ENCODE peak calls at places on chromosome 9, in five cellular contexts. One of them, this sample, is unnamed.

GRCh38 chr9:115063058-115063850 is 54.7 kb downstream of the TNC start:
- DNase-seq in NB4: no peak
- DNase-seq in WTC11: no peak
- DNase-seq in thyroid gland: no peak
- DNase-seq in fibroblast of lung: peak; percentile 73
- DNase-seq in this sample: peak; percentile 44

GRCh38 chr9:113593682-113594281 is 130.3 kb downstream of the RGS3 start:
- DNase-seq in fibroblast of lung: peak; percentile 98
- DNase-seq in WTC11: peak; percentile 93
- DNase-seq in NB4: peak; percentile 89
- DNase-seq in thyroid gland: peak; percentile 93
- DNase-seq in this sample: peak; percentile 99

GRCh38 chr9:69395718-69396117 is 70.7 kb downstream of the ENTREP1 start:
- DNase-seq in thyroid gland: no peak
- DNase-seq in fibroblast of lung: no peak
- DNase-seq in WTC11: no peak
- DNase-seq in NB4: no peak
- DNase-seq in this sample: no peak

GRCh38 chr9:112020680-112021596 is 124.3 kb downstream of the UGCG start:
- DNase-seq in thyroid gland: no peak
- DNase-seq in fibroblast of lung: peak; percentile 79
- DNase-seq in WTC11: no peak
- DNase-seq in NB4: no peak
- DNase-seq in this sample: peak; percentile 92

GRCh38 chr9:91486699-91487497 is 63.3 kb upstream of the NFIL3 start:
- DNase-seq in NB4: peak; percentile 16
- DNase-seq in fibroblast of lung: peak; percentile 92
- DNase-seq in thyroid gland: peak; percentile 52
- DNase-seq in WTC11: no peak
- DNase-seq in this sample: peak; percentile 53

GRCh38 chr9:35749515-35750255 is 598 bp downstream of the RGP1 start:
- DNase-seq in WTC11: peak; percentile 37
- DNase-seq in fibroblast of lung: no peak
- DNase-seq in NB4: no peak
- DNase-seq in thyroid gland: peak; percentile 65
- DNase-seq in this sample: no peak

GRCh38 chr9:22010881-22011625 is 1.9 kb upstream of the CDKN2B start:
- DNase-seq in WTC11: peak; percentile 75
- DNase-seq in NB4: no peak
- DNase-seq in fibroblast of lung: no peak
- DNase-seq in thyroid gland: peak; percentile 10
- DNase-seq in this sample: no peak

GRCh38 chr9:29456940-29457339 is 1883.7 kb upstream of the C9orf72 start:
- DNase-seq in NB4: no peak
- DNase-seq in thyroid gland: no peak
- DNase-seq in WTC11: no peak
- DNase-seq in fibroblast of lung: peak; percentile 59
- DNase-seq in this sample: peak; percentile 66

GRCh38 chr9:112035166-112035816 is 138.7 kb downstream of the UGCG start:
- DNase-seq in thyroid gland: no peak
- DNase-seq in fibroblast of lung: no peak
- DNase-seq in WTC11: no peak
- DNase-seq in NB4: no peak
- DNase-seq in this sample: no peak

DNA sequence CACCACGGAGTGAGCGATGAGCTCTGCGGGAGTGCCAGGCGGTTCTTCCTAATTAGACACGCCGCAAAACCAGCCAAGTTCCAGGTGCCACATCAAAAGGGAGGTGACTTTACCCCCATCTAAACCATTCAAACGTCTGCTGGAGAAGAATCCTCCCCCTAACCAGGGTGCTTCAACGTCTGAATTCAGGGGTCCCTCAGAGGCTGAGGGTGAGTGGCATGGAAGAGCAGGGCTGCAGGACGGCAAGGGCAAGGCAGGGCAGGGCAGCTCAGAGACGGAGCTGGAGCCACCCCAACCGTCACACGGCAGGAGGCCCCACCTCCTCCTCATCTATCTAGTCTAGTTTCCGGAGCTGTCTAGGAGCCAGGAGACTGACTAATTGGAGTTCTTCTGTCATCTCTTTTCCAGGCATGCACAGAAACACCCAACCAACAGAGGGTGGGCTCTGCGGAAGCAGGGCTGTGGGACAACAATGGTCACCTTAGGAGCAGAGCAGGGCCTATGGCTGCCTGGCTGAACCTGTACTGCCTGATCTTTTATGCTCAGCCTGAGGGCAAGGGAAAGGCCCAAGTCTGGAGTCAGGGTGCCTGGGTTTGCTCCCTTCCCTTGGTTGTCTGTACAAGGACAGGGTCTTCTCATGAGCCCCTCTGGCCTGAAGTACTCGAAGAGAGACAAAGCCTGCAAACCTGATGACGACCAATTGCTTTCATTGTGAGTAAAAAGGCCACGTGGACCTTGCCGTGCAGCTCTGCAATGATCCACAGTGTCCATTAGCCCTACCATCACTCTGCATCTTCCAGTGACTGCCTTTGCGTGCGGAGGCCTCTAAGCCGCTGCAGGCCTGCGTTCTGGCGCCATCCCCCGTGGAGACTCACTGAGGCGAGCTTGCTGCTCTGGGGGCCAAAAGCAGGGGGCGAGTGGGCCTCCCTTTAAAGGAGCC is 81.0 kb upstream of the SLC25A51 start:
- DNase-seq in fibroblast of lung: peak; percentile 83
- DNase-seq in thyroid gland: no peak
- DNase-seq in NB4: no peak
- DNase-seq in WTC11: no peak
- DNase-seq in this sample: peak; percentile 49
- TF ChIP-seq CTCF in fibroblast of lung: no peak
- TF ChIP-seq CTCF in thyroid gland: no peak
- TF ChIP-seq CTCF in NB4: no peak
- TF ChIP-seq CTCF in WTC11: no peak
- TF ChIP-seq CTCF in this sample: no peak

DNA sequence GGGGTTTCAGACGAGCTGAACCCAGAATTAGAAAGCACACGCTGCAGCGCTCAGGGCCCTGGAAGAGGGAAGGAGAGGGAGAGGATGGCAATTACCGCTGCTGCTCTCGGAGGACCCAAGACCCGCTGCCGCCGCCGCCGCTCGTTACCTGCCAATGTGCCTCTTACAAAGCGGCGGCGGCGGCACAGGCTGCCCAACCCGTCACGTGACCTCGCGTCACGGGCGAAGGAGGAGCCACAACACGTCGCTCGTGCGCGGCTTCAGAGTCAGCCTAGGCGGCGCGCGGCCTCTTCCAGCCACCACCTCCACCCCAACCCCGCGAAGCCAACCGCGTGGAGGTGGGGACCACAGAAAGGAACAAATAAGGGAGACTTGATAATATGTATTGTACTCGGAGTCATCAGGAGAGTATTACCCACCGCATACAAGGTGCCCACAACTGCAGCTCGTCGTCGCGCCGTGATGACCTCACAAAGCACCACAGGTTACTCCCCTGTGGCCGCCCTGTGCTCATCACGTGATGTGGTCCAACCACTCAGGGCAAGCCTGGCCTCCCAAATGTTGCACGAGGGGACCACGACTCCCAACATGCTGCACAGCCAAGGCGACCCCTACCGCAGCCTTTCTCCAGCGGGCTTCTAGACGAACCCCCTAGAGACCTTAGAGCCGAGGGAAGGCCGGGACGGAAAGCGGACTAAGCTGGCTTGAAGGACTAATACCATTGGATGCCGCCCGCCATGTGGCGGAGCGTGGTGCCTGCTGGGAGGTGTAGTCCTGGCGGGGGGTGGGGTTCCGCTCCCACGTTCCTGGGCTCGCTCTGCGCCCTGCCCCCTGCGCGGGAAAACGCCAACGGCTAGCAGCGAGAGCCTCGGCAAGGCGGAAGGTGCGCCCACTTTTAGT is at the start of gene UBAP2:
- DNase-seq in fibroblast of lung: peak; percentile 98
- DNase-seq in thyroid gland: peak; percentile 98
- DNase-seq in WTC11: peak; percentile 97
- DNase-seq in NB4: peak; percentile 100
- DNase-seq in this sample: peak; percentile 95
- TF ChIP-seq CTCF in fibroblast of lung: no peak
- TF ChIP-seq CTCF in thyroid gland: no peak
- TF ChIP-seq CTCF in WTC11: no peak
- TF ChIP-seq CTCF in NB4: no peak
- TF ChIP-seq CTCF in this sample: peak; percentile 13

GRCh38 chr9:33787839-33788238 is 7.5 kb upstream of the PRSS3 start:
- DNase-seq in WTC11: no peak
- DNase-seq in thyroid gland: peak; percentile 50
- DNase-seq in NB4: no peak
- DNase-seq in fibroblast of lung: no peak
- DNase-seq in this sample: no peak
- TF ChIP-seq CTCF in WTC11: no peak
- TF ChIP-seq CTCF in thyroid gland: no peak
- TF ChIP-seq CTCF in NB4: peak; percentile 17
- TF ChIP-seq CTCF in fibroblast of lung: no peak
- TF ChIP-seq CTCF in this sample: peak; percentile 13

GRCh38 chr9:107639426-107639825 is 149.9 kb upstream of the KLF4 start:
- DNase-seq in fibroblast of lung: peak; percentile 51
- DNase-seq in NB4: no peak
- DNase-seq in thyroid gland: no peak
- DNase-seq in WTC11: no peak
- DNase-seq in this sample: no peak

GRCh38 chr9:107638496-107638895 is 148.9 kb upstream of the KLF4 start:
- DNase-seq in NB4: no peak
- DNase-seq in WTC11: no peak
- DNase-seq in fibroblast of lung: no peak
- DNase-seq in thyroid gland: no peak
- DNase-seq in this sample: no peak

GRCh38 chr9:107636596-107637405 is 147.2 kb upstream of the KLF4 start:
- DNase-seq in NB4: peak; percentile 52
- DNase-seq in WTC11: no peak
- DNase-seq in fibroblast of lung: no peak
- DNase-seq in thyroid gland: no peak
- DNase-seq in this sample: no peak

GRCh38 chr9:107638922-107639321 is 149.4 kb upstream of the KLF4 start:
- DNase-seq in thyroid gland: no peak
- DNase-seq in NB4: peak; percentile 70
- DNase-seq in fibroblast of lung: peak; percentile 53
- DNase-seq in WTC11: no peak
- DNase-seq in this sample: peak; percentile 2

GRCh38 chr9:107637421-107638420 is 148.2 kb upstream of the KLF4 start:
- DNase-seq in WTC11: peak; percentile 64
- DNase-seq in fibroblast of lung: peak; percentile 92
- DNase-seq in thyroid gland: peak; percentile 72
- DNase-seq in NB4: peak; percentile 79
- DNase-seq in this sample: peak; percentile 81
- TF ChIP-seq CTCF in WTC11: no peak
- TF ChIP-seq CTCF in fibroblast of lung: peak; percentile 29
- TF ChIP-seq CTCF in thyroid gland: no peak
- TF ChIP-seq CTCF in NB4: no peak
- TF ChIP-seq CTCF in this sample: no peak

GRCh38 chr9:15096959-15097358 is 186.7 kb upstream of the FREM1 start:
- DNase-seq in WTC11: no peak
- DNase-seq in fibroblast of lung: no peak
- DNase-seq in thyroid gland: no peak
- DNase-seq in NB4: no peak
- DNase-seq in this sample: no peak
- TF ChIP-seq CTCF in WTC11: no peak
- TF ChIP-seq CTCF in fibroblast of lung: no peak
- TF ChIP-seq CTCF in thyroid gland: no peak
- TF ChIP-seq CTCF in NB4: no peak
- TF ChIP-seq CTCF in this sample: peak; percentile 30

DNA sequence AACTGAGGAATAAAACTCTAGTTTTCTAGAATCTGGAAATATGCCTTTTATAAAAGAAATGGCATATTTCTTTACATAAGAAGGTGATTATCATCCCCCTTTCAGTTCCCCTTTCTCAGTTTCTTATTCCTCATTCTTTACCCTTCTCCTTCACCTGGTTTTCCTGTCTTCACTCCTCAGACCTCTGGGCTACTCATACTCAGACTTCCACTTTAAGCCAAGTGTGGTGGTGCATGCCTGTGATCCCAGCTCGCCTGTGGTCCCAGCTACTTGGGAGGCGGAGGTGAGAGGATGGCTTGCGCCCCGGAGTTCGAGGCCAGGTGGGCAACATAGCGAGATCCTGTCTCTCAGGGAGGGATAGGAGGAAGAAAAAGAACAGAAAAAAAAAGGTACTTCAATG is 57.2 kb downstream of the RANBP6 start:
- DNase-seq in thyroid gland: no peak
- DNase-seq in fibroblast of lung: no peak
- DNase-seq in WTC11: no peak
- DNase-seq in NB4: no peak
- DNase-seq in this sample: no peak
- TF ChIP-seq CTCF in thyroid gland: no peak
- TF ChIP-seq CTCF in fibroblast of lung: no peak
- TF ChIP-seq CTCF in WTC11: no peak
- TF ChIP-seq CTCF in NB4: no peak
- TF ChIP-seq CTCF in this sample: no peak

GRCh38 chr9:133727277-133727875 is 10.8 kb downstream of the SARDH start:
- DNase-seq in NB4: no peak
- DNase-seq in WTC11: no peak
- DNase-seq in thyroid gland: no peak
- DNase-seq in fibroblast of lung: no peak
- DNase-seq in this sample: no peak
- TF ChIP-seq CTCF in NB4: no peak
- TF ChIP-seq CTCF in WTC11: no peak
- TF ChIP-seq CTCF in thyroid gland: no peak
- TF ChIP-seq CTCF in fibroblast of lung: no peak
- TF ChIP-seq CTCF in this sample: no peak

GRCh38 chr9:89996717-89997116 is 391.9 kb downstream of the GADD45G start:
- DNase-seq in fibroblast of lung: no peak
- DNase-seq in thyroid gland: no peak
- DNase-seq in NB4: peak; percentile 53
- DNase-seq in WTC11: no peak
- DNase-seq in this sample: no peak
- TF ChIP-seq CTCF in fibroblast of lung: no peak
- TF ChIP-seq CTCF in thyroid gland: no peak
- TF ChIP-seq CTCF in NB4: no peak
- TF ChIP-seq CTCF in WTC11: no peak
- TF ChIP-seq CTCF in this sample: no peak

GRCh38 chr9:75333624-75334023 is 245.3 kb downstream of the OSTF1 start:
- DNase-seq in NB4: no peak
- DNase-seq in fibroblast of lung: no peak
- DNase-seq in thyroid gland: no peak
- DNase-seq in WTC11: no peak
- DNase-seq in this sample: no peak
- TF ChIP-seq CTCF in NB4: no peak
- TF ChIP-seq CTCF in fibroblast of lung: no peak
- TF ChIP-seq CTCF in thyroid gland: no peak
- TF ChIP-seq CTCF in WTC11: no peak
- TF ChIP-seq CTCF in this sample: no peak